ENCODE peak calls at places on chromosome 12, in seven cellular contexts. R is progenitor cell of endocrine pancreas; D is NCI-H460; G is activated CD8-positive, alpha-beta memory T cell treated with anti-CD3 and anti-CD28 coated beads for 1 hour; I is NCI-H446 treated with DMSO at 0.1 percent for 48 hours; C is stimulated activated CD4-positive, alpha-beta T cell treated with anti-CD3 and anti-CD28 coated beads, TNF-alpha, amount 100 ng/mL, for 48 hours; V is activated CD4-positive, alpha-beta T cell treated with anti-CD3 and anti-CD28 coated beads, Interleukin-2, amount 10 ng/mL, durations not matched to agents 7 days and 5 days. J is an unnamed sample.

GRCh38 chr12:24838531-24838950 is 110.4 kb downstream of the BCAT1 start:
- DNase-seq in R (no peak), D (no peak), G (no peak), I (no peak), C (no peak), V (peak), J (peak)

GRCh38 chr12:110762891-110763290 is 20.2 kb upstream of the PPP1CC start:
- DNase-seq in R (no peak), D (no peak), G (no peak), I (no peak), C (no peak), V (no peak), J (no peak)

GRCh38 chr12:34361721-34362316 is 339.5 kb downstream of the ALG10 start:
- DNase-seq in R (no peak), D (no peak), G (no peak), I (no peak), C (no peak), V (no peak), J (no peak)

GRCh38 chr12:98456583-98457573 is 58.5 kb upstream of the TMPO start:
- DNase-seq in R (peak), D (no peak), G (no peak), I (no peak), C (no peak), V (no peak), J (no peak)

GRCh38 chr12:104653730-104654328 is 197.1 kb downstream of the CHST11 start:
- DNase-seq in R (no peak), D (no peak), G (no peak), I (no peak), C (no peak), V (peak), J (no peak)

GRCh38 chr12:28563926-28564325 is 373.7 kb downstream of the CCDC91 start:
- DNase-seq in R (no peak), D (no peak), G (no peak), I (no peak), C (no peak), V (no peak), J (no peak)

GRCh38 chr12:19482036-19482435 is 42.7 kb downstream of the AEBP2 start:
- DNase-seq in R (no peak), D (no peak), G (no peak), I (no peak), C (no peak), V (no peak), J (no peak)

GRCh38 chr12:114799574-114800487 is 115.9 kb upstream of the TBX3 start:
- DNase-seq in R (peak), D (no peak), G (no peak), I (no peak), C (no peak), V (no peak), J (no peak)

GRCh38 chr12:47739959-47740358 is 14.7 kb upstream of the ENDOU start:
- DNase-seq in R (no peak), D (no peak), G (no peak), I (no peak), C (no peak), V (no peak), J (no peak)